ENCODE peak calls at places on chromosomes 1 and 21, in seven cellular contexts. S is heart left ventricle; O is C1 segment of cervical spinal cord; T is CD4-positive, alpha-beta T cell; E is lower leg skin; N is amniotic epithelial cell; I is NCI-H748 treated with DMSO at 0.1 percent for 48 hours. X is an unnamed sample.

GRCh38 chr1:158117854-158118691 is 62.6 kb upstream of the CD1D start:
- DNase-seq in S (peak; percentile 40), O (no peak), T (no peak), E (peak; percentile 87), N (peak; percentile 63), I (no peak), X (no peak)

GRCh38 chr1:20248954-20249612 is 41.6 kb upstream of the VWA5B1 start:
- DNase-seq in S (no peak), O (no peak), T (peak; percentile 2), E (no peak), N (no peak), I (no peak), X (no peak)

GRCh38 chr1:228445867-228446584 is 29.4 kb upstream of the TRIM17 start:
- DNase-seq in S (no peak), O (no peak), T (no peak), E (peak; percentile 71), N (peak; percentile 79), I (no peak), X (peak; percentile 34)

GRCh38 chr1:154770897-154771594 is 99.0 kb downstream of the KCNN3 start:
- DNase-seq in S (no peak), O (no peak), T (no peak), E (peak; percentile 17), N (no peak), I (no peak), X (no peak)

GRCh38 chr1:232773752-232774151 is 31.5 kb upstream of the MAP10 start:
- DNase-seq in S (no peak), O (no peak), T (no peak), E (no peak), N (no peak), I (no peak), X (no peak)

GRCh38 chr1:54800899-54801759 is at the start of gene TTC22:
- DNase-seq in S (no peak), O (no peak), T (peak; percentile 61), E (peak; percentile 89), N (no peak), I (no peak), X (peak; percentile 70)

GRCh38 chr1:50978852-50979781 is 9.1 kb downstream of the CDKN2C start:
- DNase-seq in S (no peak), O (no peak), T (no peak), E (no peak), N (no peak), I (peak; percentile 72), X (no peak)

GRCh38 chr1:6275826-6276764 is 15.2 kb upstream of the GPR153 start:
- DNase-seq in S (peak; percentile 83), O (no peak), T (no peak), E (peak; percentile 91), N (peak; percentile 85), I (no peak), X (no peak)

GRCh38 chr1:187877220-187877619 is 1048.5 kb downstream of the PLA2G4A start:
- DNase-seq in S (no peak), O (no peak), T (no peak), E (no peak), N (no peak), I (peak; percentile 97), X (no peak)

GRCh38 chr1:28078680-28079626 is 9.5 kb downstream of the EYA3 start:
- DNase-seq in S (no peak), O (no peak), T (no peak), E (no peak), N (peak; percentile 82), I (no peak), X (peak; percentile 16)

GRCh38 chr1:101664726-101665125 is 332.0 kb downstream of the OLFM3 start:
- DNase-seq in S (no peak), O (no peak), T (no peak), E (no peak), N (no peak), I (no peak), X (no peak)

GRCh38 chr1:27724961-27725373 is 794 bp upstream of the FAM76A start:
- DNase-seq in S (peak; percentile 24), O (no peak), T (no peak), E (peak; percentile 87), N (peak; percentile 22), I (peak; percentile 30), X (no peak)

GRCh38 chr1:87155180-87155579 is 173.5 kb upstream of the LMO4 start:
- DNase-seq in S (no peak), O (no peak), T (no peak), E (no peak), N (no peak), I (no peak), X (no peak)

GRCh38 chr1:204345425-204345824 is 14.3 kb downstream of the PLEKHA6 start:
- DNase-seq in S (no peak), O (no peak), T (no peak), E (no peak), N (no peak), I (no peak), X (no peak)

GRCh38 chr1:31660871-31661455 is 16.3 kb upstream of the PEF1 start:
- DNase-seq in S (no peak), O (no peak), T (no peak), E (no peak), N (no peak), I (no peak), X (no peak)

GRCh38 chr1:17903386-17903785 is 148.3 kb downstream of the ACTL8 start:
- DNase-seq in S (no peak), O (no peak), T (no peak), E (peak; percentile 4), N (peak; percentile 30), I (no peak), X (no peak)

GRCh38 chr21:34956416-34957316 is 92.4 kb downstream of the RUNX1 start:
- DNase-seq in S (no peak), O (no peak), T (no peak), E (no peak), N (no peak), I (no peak), X (no peak)

GRCh38 chr1:76494807-76495206 is 372.5 kb upstream of the ST6GALNAC5 start:
- DNase-seq in S (no peak), O (no peak), T (no peak), E (no peak), N (no peak), I (no peak), X (no peak)

GRCh38 chr1:25793585-25794170 is 6.3 kb upstream of the SELENON start:
- DNase-seq in S (no peak), O (no peak), T (no peak), E (no peak), N (no peak), I (no peak), X (no peak)

GRCh38 chr1:7042322-7043231 is 257.3 kb downstream of the CAMTA1 start:
- DNase-seq in S (no peak), O (no peak), T (no peak), E (peak; percentile 70), N (peak; percentile 36), I (peak; percentile 5), X (peak; percentile 67)

GRCh38 chr1:59125154-59125553 is 171.7 kb upstream of the FGGY start:
- DNase-seq in S (no peak), O (no peak), T (no peak), E (no peak), N (no peak), I (no peak), X (no peak)

GRCh38 chr1:50458507-50458906 is 35.3 kb upstream of the DMRTA2 start:
- DNase-seq in S (no peak), O (no peak), T (no peak), E (no peak), N (no peak), I (no peak), X (no peak)

GRCh38 chr1:214281030-214281901 is at the start of gene SMYD2:
- DNase-seq in S (peak; percentile 83), O (no peak), T (peak; percentile 52), E (peak; percentile 92), N (peak; percentile 36), I (no peak), X (peak; percentile 66)

GRCh38 chr1:19310061-19310460 is 1.9 kb downstream of the AKR7A2 start:
- DNase-seq in S (no peak), O (no peak), T (no peak), E (no peak), N (no peak), I (no peak), X (no peak)

GRCh38 chr1:209549384-209550001 is 34.0 kb upstream of the CAMK1G start:
- DNase-seq in S (no peak), O (no peak), T (no peak), E (no peak), N (no peak), I (peak; percentile 55), X (no peak)

X was measured in RWPE1.